ENCODE peak calls at places on chromosomes 2 and 18, in seven cellular contexts. Q, C, O, X, B, D and K are unnamed samples.

GRCh38 chr2:38602136-38602731 is 494 bp downstream of the HNRNPLL start:
- DNase-seq in Q (no peak), C (peak), O (peak), X (peak), B (no peak), D (peak), K (peak)

GRCh38 chr2:73852020-73852419 is 23.3 kb downstream of the STAMBP start:
- DNase-seq in Q (peak), C (no peak), O (no peak), X (no peak), B (peak), D (no peak), K (no peak)

GRCh38 chr2:69798909-69799526 is 30.4 kb upstream of the GMCL1 start:
- DNase-seq in Q (peak), C (no peak), O (no peak), X (peak), B (peak), D (no peak), K (no peak)

GRCh38 chr18:7711495-7711894 is 144.4 kb downstream of the PTPRM start:
- DNase-seq in Q (no peak), C (no peak), O (no peak), X (no peak), B (no peak), D (no peak), K (no peak)

GRCh38 chr2:200658278-200658864 is 72.6 kb downstream of the AOX1 start:
- DNase-seq in Q (peak), C (no peak), O (no peak), X (peak), B (no peak), D (no peak), K (no peak)

GRCh38 chr2:109129921-109130725 is 1.1 kb downstream of the SH3RF3 start:
- DNase-seq in Q (peak), C (peak), O (peak), X (peak), B (peak), D (no peak), K (no peak)

GRCh38 chr2:45690223-45690622 is 38.7 kb downstream of the PRKCE start:
- DNase-seq in Q (no peak), C (no peak), O (no peak), X (no peak), B (no peak), D (no peak), K (no peak)

GRCh38 chr18:26657618-26658581 is 109.5 kb upstream of the KCTD1 start:
- DNase-seq in Q (no peak), C (no peak), O (no peak), X (no peak), B (no peak), D (no peak), K (no peak)

GRCh38 chr2:207767461-207768167 is 2.1 kb downstream of the FZD5 start:
- DNase-seq in Q (no peak), C (no peak), O (peak), X (peak), B (peak), D (no peak), K (peak)

GRCh38 chr18:9092665-9093064 is 9.8 kb upstream of the NDUFV2 start:
- DNase-seq in Q (no peak), C (no peak), O (no peak), X (no peak), B (peak), D (no peak), K (no peak)

DNA sequence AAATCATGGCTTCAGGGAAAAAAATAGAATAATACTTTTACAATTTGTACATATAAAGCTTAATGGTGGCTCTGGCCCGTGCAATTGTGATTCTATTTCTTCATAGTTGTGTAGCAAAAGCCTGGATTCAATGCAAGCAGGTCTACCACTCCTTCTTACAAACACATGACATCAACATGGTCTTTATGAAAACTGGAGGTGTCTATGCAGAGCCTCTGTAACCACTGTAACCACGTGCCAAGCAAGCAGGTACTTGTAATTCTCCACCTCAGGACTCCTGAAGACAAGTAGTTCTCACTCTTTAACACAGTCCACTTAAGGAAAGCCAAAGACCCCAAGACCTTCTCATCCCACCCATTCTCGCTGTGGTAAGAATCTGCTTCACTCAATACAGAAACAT is 62.6 kb downstream of the METTL4 start:
- DNase-seq in Q (no peak), C (no peak), O (no peak), X (no peak), B (no peak), D (no peak), K (no peak)
- H2BK5ac ChIP-seq in Q (no peak), C (no peak), O (no peak), X (no peak), B (no peak), D (no peak), K (no peak)

GRCh38 chr2:63124850-63125249 is 74.2 kb downstream of the OTX1 start:
- DNase-seq in Q (no peak), C (no peak), O (no peak), X (no peak), B (no peak), D (no peak), K (no peak)

GRCh38 chr2:63127594-63127993 is 77.0 kb downstream of the OTX1 start:
- DNase-seq in Q (no peak), C (no peak), O (no peak), X (no peak), B (no peak), D (no peak), K (no peak)

GRCh38 chr2:63122921-63123320 is 72.3 kb downstream of the OTX1 start:
- DNase-seq in Q (no peak), C (no peak), O (no peak), X (no peak), B (no peak), D (peak), K (no peak)

GRCh38 chr2:63121055-63121834 is 70.6 kb downstream of the OTX1 start:
- DNase-seq in Q (no peak), C (no peak), O (peak), X (peak), B (no peak), D (peak), K (no peak)

DNA sequence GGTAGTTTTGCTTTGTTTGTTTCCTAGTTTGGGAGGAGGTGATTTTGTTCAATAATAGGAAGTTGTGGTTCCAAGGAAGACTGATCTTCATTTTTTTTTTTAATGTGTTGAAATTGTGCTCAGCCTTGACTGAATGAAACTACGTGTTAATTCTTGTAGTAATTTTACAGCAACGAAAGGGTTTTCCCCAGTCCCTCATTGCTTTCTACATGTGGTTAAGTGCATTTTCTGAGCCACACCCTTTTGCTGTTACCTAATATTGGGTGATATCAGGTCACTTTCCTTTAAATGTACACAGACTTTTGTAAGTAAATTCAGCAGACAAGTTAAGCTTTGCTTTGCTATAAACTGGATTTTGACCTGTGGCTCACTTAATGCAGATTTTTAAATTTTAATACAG is 73.6 kb downstream of the OTX1 start:
- DNase-seq in Q (no peak), C (no peak), O (no peak), X (no peak), B (no peak), D (no peak), K (no peak)
- H2BK5ac ChIP-seq in Q (no peak), C (no peak), O (no peak), X (no peak), B (no peak), D (no peak), K (no peak)

GRCh38 chr18:48011926-48012469 is 81.5 kb upstream of the SMAD2 start:
- DNase-seq in Q (no peak), C (no peak), O (no peak), X (no peak), B (no peak), D (no peak), K (no peak)

GRCh38 chr18:48007955-48008701 is 77.7 kb upstream of the SMAD2 start:
- DNase-seq in Q (no peak), C (peak), O (peak), X (peak), B (peak), D (peak), K (peak)

GRCh38 chr18:48009116-48009825 is 78.8 kb upstream of the SMAD2 start:
- DNase-seq in Q (no peak), C (no peak), O (no peak), X (no peak), B (no peak), D (no peak), K (no peak)

GRCh38 chr18:48007381-48007780 is 76.9 kb upstream of the SMAD2 start:
- DNase-seq in Q (no peak), C (no peak), O (no peak), X (no peak), B (no peak), D (no peak), K (no peak)

DNA sequence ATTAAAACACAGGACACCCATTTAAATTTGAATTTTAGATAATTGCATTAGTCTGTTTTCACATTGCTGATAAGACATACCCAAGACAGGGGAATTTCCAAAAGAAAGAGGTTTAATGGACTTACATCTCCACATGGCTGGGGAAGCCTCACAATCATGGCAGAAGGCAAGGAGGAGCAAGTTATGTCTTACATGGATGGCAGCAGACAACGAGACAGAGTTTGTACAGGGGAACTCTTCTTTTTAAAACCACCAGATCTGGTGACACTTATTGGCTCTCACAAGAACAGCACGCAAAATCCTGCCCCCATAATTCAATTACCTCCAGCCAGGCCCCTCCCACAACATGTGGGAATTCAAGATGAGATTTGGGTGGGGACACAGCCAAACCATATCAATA is 79.8 kb upstream of the SMAD2 start:
- DNase-seq in Q (no peak), C (no peak), O (no peak), X (no peak), B (no peak), D (no peak), K (no peak)
- H2BK5ac ChIP-seq in Q (no peak), C (no peak), O (no peak), X (no peak), B (no peak), D (no peak), K (no peak)

DNA sequence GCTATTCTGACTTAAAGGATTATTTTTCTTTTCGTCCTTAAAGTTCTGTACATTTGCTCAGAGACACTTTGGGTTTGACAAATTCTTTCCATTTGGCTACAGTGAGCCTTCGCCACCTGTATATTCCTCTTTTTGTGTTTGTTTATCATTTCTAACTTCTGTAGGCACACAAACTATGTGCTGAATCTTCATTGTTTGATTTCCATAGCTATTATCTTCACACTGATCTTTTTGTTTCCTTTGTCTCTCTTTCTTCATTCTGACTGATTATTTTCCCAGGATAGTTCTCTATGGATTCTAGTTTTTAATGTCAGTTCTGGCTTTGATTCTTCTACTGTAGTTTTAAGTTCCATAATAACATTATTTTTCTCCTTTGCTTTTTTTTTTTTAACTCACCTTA is 350.2 kb downstream of the ZNF521 start:
- DNase-seq in Q (no peak), C (no peak), O (no peak), X (no peak), B (no peak), D (no peak), K (no peak)
- H2BK5ac ChIP-seq in Q (no peak), C (no peak), O (no peak), X (no peak), B (no peak), D (no peak), K (no peak)

GRCh38 chr18:67131498-67131897 is 385.0 kb downstream of the DSEL start:
- DNase-seq in Q (no peak), C (no peak), O (no peak), X (no peak), B (no peak), D (no peak), K (no peak)
- H2BK5ac ChIP-seq in Q (no peak), C (no peak), O (no peak), X (no peak), B (no peak), D (no peak), K (no peak)

GRCh38 chr2:101107246-101107645 is 43.9 kb downstream of the TBC1D8 start:
- DNase-seq in Q (no peak), C (no peak), O (no peak), X (no peak), B (no peak), D (no peak), K (no peak)
- H2BK5ac ChIP-seq in Q (no peak), C (no peak), O (no peak), X (no peak), B (no peak), D (no peak), K (no peak)

DNA sequence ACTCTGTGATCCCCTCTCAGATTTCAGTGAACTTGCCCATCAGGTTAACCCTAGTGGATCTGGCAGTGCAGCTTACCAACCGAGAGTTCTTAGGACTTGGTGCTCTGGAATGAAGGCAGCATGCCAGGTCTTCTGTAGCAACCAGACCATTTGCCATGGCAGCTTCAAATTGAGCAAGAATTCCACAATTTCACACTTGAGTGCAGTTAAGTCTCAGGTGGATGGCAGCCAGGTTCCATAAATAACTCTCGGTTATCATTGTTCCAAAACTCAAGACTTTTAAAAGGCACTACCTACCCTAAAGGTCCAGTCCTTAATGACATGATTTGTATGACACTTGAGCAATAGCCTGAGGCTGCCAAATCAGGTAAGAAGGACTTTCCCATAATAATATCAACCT is 48.1 kb downstream of the GALNT3 start:
- DNase-seq in Q (no peak), C (no peak), O (no peak), X (no peak), B (no peak), D (no peak), K (no peak)
- H2BK5ac ChIP-seq in Q (no peak), C (no peak), O (no peak), X (no peak), B (no peak), D (no peak), K (no peak)

GRCh38 chr2:113675885-113676284 is 48.8 kb downstream of the RABL2A start:
- DNase-seq in Q (no peak), C (no peak), O (no peak), X (no peak), B (no peak), D (no peak), K (no peak)

GRCh38 chr2:113677327-113677726 is 50.3 kb downstream of the RABL2A start:
- DNase-seq in Q (no peak), C (no peak), O (no peak), X (no peak), B (no peak), D (no peak), K (no peak)

GRCh38 chr2:113676651-113677050 is 49.6 kb downstream of the RABL2A start:
- DNase-seq in Q (no peak), C (no peak), O (no peak), X (no peak), B (no peak), D (no peak), K (no peak)

GRCh38 chr2:113672297-113672696 is 45.2 kb downstream of the RABL2A start:
- DNase-seq in Q (no peak), C (no peak), O (no peak), X (no peak), B (no peak), D (no peak), K (no peak)
- H2BK5ac ChIP-seq in Q (no peak), C (no peak), O (no peak), X (no peak), B (no peak), D (no peak), K (no peak)

DNA sequence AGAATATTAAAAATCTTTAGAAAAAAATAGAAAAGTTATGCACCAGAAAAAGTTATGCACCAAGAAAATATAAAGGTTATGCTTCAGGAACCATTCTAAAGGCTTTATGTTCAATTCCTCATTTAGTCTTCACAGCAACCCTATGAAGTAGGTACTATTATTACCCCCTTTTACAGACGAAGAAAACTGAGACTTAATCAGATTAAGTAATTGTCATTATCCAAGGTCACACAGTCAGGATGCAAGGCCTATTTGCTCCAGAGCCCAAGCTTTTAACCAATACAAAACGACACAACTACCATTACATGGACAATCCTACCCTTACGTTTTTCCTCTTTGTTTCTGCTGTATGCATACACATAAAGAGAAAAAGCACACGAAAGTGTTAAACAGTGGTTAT is 5.0 kb downstream of the INO80D start:
- DNase-seq in Q (no peak), C (no peak), O (no peak), X (no peak), B (no peak), D (no peak), K (no peak)
- H2BK5ac ChIP-seq in Q (no peak), C (no peak), O (no peak), X (no peak), B (no peak), D (no peak), K (no peak)

DNA sequence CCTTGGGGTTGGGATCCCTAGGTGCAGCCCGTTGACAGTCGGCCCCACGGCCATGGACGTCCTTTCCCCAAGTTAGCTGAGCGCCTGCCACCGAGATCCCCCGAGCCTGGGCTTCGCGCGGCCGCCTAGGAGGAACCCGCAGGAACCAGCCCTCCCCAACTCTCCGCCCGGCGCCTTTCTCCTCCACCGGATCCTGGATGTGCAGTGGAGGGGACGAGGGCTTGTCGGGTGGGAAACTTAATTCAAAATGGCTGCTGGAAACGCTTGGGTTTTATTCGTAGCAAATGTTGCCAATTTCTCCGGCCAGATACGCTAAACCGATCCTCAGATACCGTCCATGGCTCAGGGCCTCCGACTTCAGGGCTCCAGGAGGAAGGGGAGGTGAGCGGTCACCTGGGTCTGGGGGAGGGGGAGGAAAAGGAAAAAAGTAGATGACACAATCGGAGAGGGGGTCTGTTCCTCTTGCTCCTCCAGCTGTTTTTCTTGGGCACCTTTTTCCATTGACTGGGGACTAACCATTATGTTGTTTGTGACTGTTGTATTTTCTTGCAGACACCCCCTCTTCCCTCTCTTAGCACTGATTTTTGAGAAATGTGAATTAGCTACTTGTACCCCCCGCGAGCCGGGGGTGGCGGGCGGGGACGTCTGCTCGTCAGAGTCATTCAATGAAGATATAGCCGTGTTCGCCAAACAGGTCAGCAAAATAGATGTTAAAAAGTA is 4.5 kb downstream of the MEIS1 start:
- DNase-seq in Q (no peak), C (peak), O (peak), X (peak), B (peak), D (no peak), K (no peak)
- H2BK5ac ChIP-seq in Q (peak), C (no peak), O (no peak), X (no peak), B (no peak), D (peak), K (no peak)